ENCODE peak calls at places on chromosomes 11 and 22, in eight cellular contexts. Z is IMR-90, C is NB4, X is stomach, A is right lobe of liver, R is gastrocnemius medialis, M is ovary, I is lower leg skin. V is an unnamed sample.

GRCh38 chr11:2305862-2306823 is 4.3 kb downstream of the TSPAN32 start:
- DNase-seq in Z (peak), C (peak), X (peak), A (no peak), R (no peak), M (peak), I (no peak), V (peak)

GRCh38 chr22:45885941-45886395 is 91.0 kb downstream of the WNT7B start:
- DNase-seq in Z (no peak), C (no peak), X (no peak), A (peak), R (peak), M (no peak), I (no peak), V (peak)

GRCh38 chr11:72081856-72082255 is 1.2 kb downstream of the LRRC51 start:
- DNase-seq in Z (no peak), C (no peak), X (no peak), A (no peak), R (no peak), M (no peak), I (no peak), V (no peak)

GRCh38 chr11:105315287-105315686 is 175.7 kb upstream of the CARD18 start:
- DNase-seq in Z (no peak), C (no peak), X (no peak), A (no peak), R (no peak), M (no peak), I (no peak), V (no peak)

GRCh38 chr11:120121914-120122473 is 15.9 kb downstream of the TRIM29 start:
- DNase-seq in Z (no peak), C (no peak), X (no peak), A (no peak), R (no peak), M (no peak), I (no peak), V (no peak)

GRCh38 chr22:37343343-37343742 is 61.0 kb downstream of the CYTH4 start:
- DNase-seq in Z (no peak), C (peak), X (no peak), A (no peak), R (no peak), M (no peak), I (no peak), V (no peak)

GRCh38 chr22:27318516-27318915 is 483.0 kb downstream of the MN1 start:
- DNase-seq in Z (peak), C (peak), X (no peak), A (no peak), R (no peak), M (no peak), I (peak), V (no peak)

GRCh38 chr22:46845281-46846153 is 83.1 kb downstream of the TBC1D22A start:
- DNase-seq in Z (peak), C (no peak), X (no peak), A (no peak), R (no peak), M (peak), I (no peak), V (no peak)

GRCh38 chr11:88402192-88402715 is 64.7 kb upstream of the CTSC start:
- DNase-seq in Z (peak), C (no peak), X (no peak), A (no peak), R (no peak), M (no peak), I (no peak), V (no peak)

GRCh38 chr11:4672470-4672869 is 25.2 kb downstream of the OR51E2 start:
- DNase-seq in Z (peak), C (no peak), X (no peak), A (no peak), R (no peak), M (no peak), I (no peak), V (no peak)

GRCh38 chr11:44381261-44381660 is 71.3 kb upstream of the ALX4 start:
- DNase-seq in Z (no peak), C (no peak), X (no peak), A (no peak), R (no peak), M (no peak), I (no peak), V (no peak)

GRCh38 chr11:61369372-61370348 is 7.5 kb downstream of the TMEM138 start:
- DNase-seq in Z (peak), C (no peak), X (no peak), A (peak), R (peak), M (peak), I (peak), V (no peak)

GRCh38 chr11:121248496-121248895 is 44.1 kb upstream of the SC5D start:
- DNase-seq in Z (no peak), C (no peak), X (no peak), A (no peak), R (no peak), M (no peak), I (no peak), V (no peak)

GRCh38 chr11:103609117-103610066 is 427.0 kb upstream of the DDI1 start:
- DNase-seq in Z (peak), C (no peak), X (no peak), A (no peak), R (no peak), M (no peak), I (no peak), V (no peak)

GRCh38 chr11:6746086-6746618 is 25.6 kb downstream of the OR2AG2 start:
- DNase-seq in Z (no peak), C (no peak), X (peak), A (no peak), R (no peak), M (no peak), I (no peak), V (peak)

GRCh38 chr11:19311306-19312030 is 70.7 kb upstream of the E2F8 start:
- DNase-seq in Z (peak), C (peak), X (peak), A (peak), R (peak), M (no peak), I (peak), V (no peak)

GRCh38 chr11:2716376-2717095 is 16.7 kb upstream of the KCNQ1OT1 start:
- DNase-seq in Z (no peak), C (no peak), X (no peak), A (peak), R (no peak), M (no peak), I (no peak), V (no peak)

GRCh38 chr11:114426280-114426679 is 13.0 kb upstream of the REXO2 start:
- DNase-seq in Z (no peak), C (no peak), X (peak), A (peak), R (no peak), M (no peak), I (no peak), V (no peak)

GRCh38 chr11:819943-820649 is 1.4 kb downstream of the PNPLA2 start:
- DNase-seq in Z (peak), C (peak), X (peak), A (peak), R (peak), M (peak), I (peak), V (peak)

GRCh38 chr11:122751298-122752070 is 86.8 kb upstream of the CRTAM start:
- DNase-seq in Z (peak), C (peak), X (no peak), A (no peak), R (no peak), M (no peak), I (no peak), V (no peak)

GRCh38 chr11:128512478-128513127 is 74.8 kb downstream of the ETS1 start:
- DNase-seq in Z (no peak), C (no peak), X (no peak), A (no peak), R (no peak), M (no peak), I (no peak), V (peak)

GRCh38 chr11:128188346-128189115 is 398.8 kb downstream of the ETS1 start:
- DNase-seq in Z (no peak), C (no peak), X (no peak), A (no peak), R (no peak), M (no peak), I (no peak), V (no peak)

GRCh38 chr11:82987997-82988396 is 83.7 kb downstream of the RAB30 start:
- DNase-seq in Z (no peak), C (no peak), X (no peak), A (no peak), R (no peak), M (no peak), I (no peak), V (no peak)

GRCh38 chr11:82988936-82989627 is 82.6 kb downstream of the RAB30 start:
- DNase-seq in Z (peak), C (no peak), X (no peak), A (no peak), R (no peak), M (no peak), I (no peak), V (no peak)

GRCh38 chr11:82981852-82982251 is 80.3 kb downstream of the DDIAS start:
- DNase-seq in Z (no peak), C (no peak), X (no peak), A (no peak), R (no peak), M (no peak), I (no peak), V (no peak)

GRCh38 chr11:82989628-82990404 is 81.9 kb downstream of the RAB30 start:
- DNase-seq in Z (no peak), C (no peak), X (no peak), A (no peak), R (no peak), M (no peak), I (no peak), V (no peak)

DNA sequence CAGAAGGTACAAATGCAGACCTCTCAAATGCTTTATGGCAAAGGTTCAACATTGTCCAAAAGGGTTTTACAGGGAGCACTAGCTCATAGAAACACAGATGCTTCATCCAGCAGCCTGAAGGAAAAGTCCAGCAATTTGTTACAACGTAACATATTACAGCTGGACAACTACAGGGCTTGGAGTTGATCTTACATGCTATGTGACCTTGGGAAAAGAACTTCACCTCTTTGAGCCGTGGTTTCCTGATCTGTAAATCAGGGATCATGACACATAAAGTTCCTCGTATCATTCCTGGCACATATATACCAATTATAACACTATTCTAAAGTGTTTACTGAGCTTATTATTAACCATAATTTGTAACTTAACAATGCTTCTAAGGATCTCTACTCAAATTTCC is 85.0 kb downstream of the DDIAS start:
- DNase-seq in Z (no peak), C (no peak), X (no peak), A (no peak), R (no peak), M (no peak), I (no peak), V (no peak)
- TF ChIP-seq POLR2A in Z (no peak), C (no peak), X (no peak), A (no peak), R (no peak), M (no peak), I (no peak), V (no peak)

GRCh38 chr11:67466962-67467771 is 1.9 kb downstream of the TMEM134 start:
- DNase-seq in Z (no peak), C (no peak), X (no peak), A (no peak), R (no peak), M (no peak), I (no peak), V (no peak)
- H3K4me3 ChIP-seq in Z (no peak), C (no peak), X (no peak), A (no peak), R (no peak), M (no peak), I (no peak), V (no peak)

GRCh38 chr22:42511401-42511891 is 8.2 kb downstream of the RRP7A start:
- DNase-seq in Z (no peak), C (no peak), X (no peak), A (no peak), R (no peak), M (no peak), I (no peak), V (no peak)

DNA sequence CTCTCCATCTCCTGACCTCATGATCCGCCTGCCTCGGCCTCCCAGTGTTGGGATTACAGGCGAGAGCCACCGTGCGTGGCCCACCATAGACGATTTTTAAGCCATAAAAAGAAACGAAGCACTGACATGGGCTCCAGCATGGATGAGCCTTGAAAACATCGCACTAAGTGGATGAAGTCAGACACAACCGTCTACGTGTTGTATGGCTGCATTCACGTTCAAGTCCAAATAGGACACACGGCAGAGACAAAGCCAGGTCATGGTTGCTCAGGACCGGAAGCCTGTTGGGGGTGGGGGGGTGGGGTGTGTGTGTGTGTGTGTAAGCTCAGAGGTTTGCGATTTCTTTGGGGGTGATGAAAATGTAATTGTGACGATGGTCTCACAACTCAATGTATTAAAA is 10.0 kb downstream of the RRP7A start:
- DNase-seq in Z (no peak), C (peak), X (no peak), A (no peak), R (no peak), M (no peak), I (no peak), V (no peak)
- TF ChIP-seq POLR2A in Z (no peak), C (no peak), X (no peak), A (no peak), R (no peak), M (no peak), I (no peak), V (no peak)

DNA sequence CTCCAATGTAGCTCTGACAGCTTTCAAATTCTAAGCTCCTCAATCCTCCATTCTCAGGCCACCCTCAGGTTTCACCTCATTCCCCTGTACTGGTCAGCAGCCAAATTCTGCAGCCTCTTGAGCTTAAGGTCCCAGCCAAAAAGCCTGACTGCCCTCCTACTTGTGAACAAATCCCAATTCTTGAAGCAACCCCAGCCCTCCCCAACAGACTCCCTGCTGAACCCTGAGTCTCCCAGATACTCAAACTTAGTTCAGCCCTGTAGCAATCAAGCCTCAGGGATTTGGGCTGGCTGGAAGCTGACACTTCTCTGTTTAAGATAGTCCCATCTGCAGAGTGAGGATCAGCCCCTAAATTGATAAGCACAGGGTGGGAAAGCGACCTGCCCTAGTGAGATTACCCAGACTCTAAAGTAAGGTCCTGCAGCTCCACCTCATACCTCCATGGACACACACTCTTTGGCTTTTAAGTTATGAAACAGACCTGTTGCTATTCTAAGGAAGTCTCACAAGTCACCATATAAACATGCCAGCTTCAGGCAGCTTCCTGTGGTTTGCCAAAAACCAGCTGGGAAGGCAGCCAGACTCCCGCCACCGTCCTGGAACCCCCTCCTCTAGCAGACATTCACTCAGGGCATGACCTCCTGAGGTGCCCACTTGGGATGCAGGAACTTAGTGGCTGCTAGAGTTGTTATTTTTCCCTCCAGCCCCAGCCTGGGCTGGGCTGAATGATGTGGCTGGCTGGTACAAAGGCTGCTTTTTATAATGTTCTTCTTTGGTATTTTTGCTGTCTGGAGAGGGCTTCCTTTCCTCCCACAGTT is 82.5 kb upstream of the PICALM start:
- DNase-seq in Z (peak), C (peak), X (no peak), A (no peak), R (no peak), M (peak), I (no peak), V (no peak)
- H3K4me3 ChIP-seq in Z (no peak), C (no peak), X (no peak), A (no peak), R (no peak), M (no peak), I (no peak), V (no peak)